ENCODE peak calls at places on chromosomes 5 and 9, in eight cellular contexts. H is frontal cortex; M is Right ventricle myocardium superior; Q is lower leg skin; D is hepatic stellate cell; I is T-helper 9 cell; V is stimulated activated effector memory CD8-positive, alpha-beta T cell treated with anti-CD3 and anti-CD28 coated beads, Interleukin-12 subunit alpha, Interleukin-12 subunit beta, amount 100 ng/mL, for 72 hours; C is CD8-positive, alpha-beta memory T cell. W is an unnamed sample.

GRCh38 chr9:114327749-114328148 is 1.9 kb upstream of the ORM2 start:
- DNase-seq in D (no peak), I (no peak), C (no peak), H (no peak), M (no peak), Q (no peak), V (no peak), W (no peak)

GRCh38 chr9:90611568-90611967 is 31.1 kb downstream of the DIRAS2 start:
- DNase-seq in D (no peak), M (no peak), I (no peak), C (no peak), Q (no peak), V (no peak), H (no peak), W (no peak)

GRCh38 chr9:36102742-36103495 is 33.6 kb upstream of the GLIPR2 start:
- DNase-seq in H (peak), D (peak), C (peak), Q (peak), I (peak), M (peak), V (peak), W (peak)

GRCh38 chr9:110801426-110801825 is 132.8 kb downstream of the MUSK start:
- DNase-seq in C (no peak), H (no peak), V (no peak), D (peak), Q (no peak), M (no peak), I (no peak), W (no peak)

GRCh38 chr5:67303356-67303755 is 106.8 kb upstream of the CD180 start:
- DNase-seq in Q (no peak), V (no peak), I (no peak), M (no peak), C (no peak), H (no peak), D (no peak), W (no peak)

GRCh38 chr5:83209963-83210362 is 132.6 kb downstream of the XRCC4 start:
- DNase-seq in C (no peak), D (no peak), Q (no peak), H (no peak), V (no peak), I (no peak), M (no peak), W (no peak)

GRCh38 chr5:120539471-120539870 is 75.4 kb downstream of the PRR16 start:
- DNase-seq in Q (no peak), H (no peak), D (no peak), C (no peak), M (no peak), V (no peak), I (no peak), W (no peak)

GRCh38 chr9:109560470-109561132 is 62.5 kb upstream of the PTPN3 start:
- DNase-seq in H (no peak), I (no peak), D (no peak), M (no peak), V (no peak), C (no peak), Q (no peak), W (peak)

GRCh38 chr5:111628901-111629300 is 116.6 kb upstream of the STARD4 start:
- DNase-seq in C (no peak), M (no peak), D (no peak), V (no peak), Q (no peak), I (no peak), H (no peak), W (no peak)

GRCh38 chr9:94807556-94807955 is 81.1 kb downstream of the AOPEP start:
- DNase-seq in H (no peak), V (no peak), D (no peak), I (no peak), Q (no peak), C (no peak), M (no peak), W (no peak)

GRCh38 chr9:130346431-130346830 is 80.9 kb downstream of the HMCN2 start:
- DNase-seq in D (no peak), M (no peak), V (no peak), C (no peak), Q (no peak), H (no peak), I (no peak), W (no peak)

GRCh38 chr9:98314381-98315066 is 59.1 kb upstream of the TBC1D2 start:
- DNase-seq in C (no peak), D (no peak), M (no peak), H (no peak), Q (peak), V (no peak), I (no peak), W (no peak)

GRCh38 chr9:134592018-134592818 is 49.4 kb upstream of the COL5A1 start:
- DNase-seq in V (peak), Q (peak), M (peak), C (no peak), D (peak), I (no peak), H (no peak), W (no peak)

GRCh38 chr9:134010774-134011173 is 14.5 kb upstream of the BRD3OS start:
- DNase-seq in I (no peak), V (no peak), H (no peak), D (no peak), C (no peak), M (no peak), Q (no peak), W (no peak)

GRCh38 chr5:138470322-138471285 is 5.3 kb downstream of the EGR1 start:
- DNase-seq in I (no peak), V (no peak), D (no peak), Q (no peak), M (no peak), H (no peak), C (no peak), W (no peak)

GRCh38 chr5:56200856-56201638 is 32.1 kb downstream of the ANKRD55 start:
- DNase-seq in Q (no peak), H (peak), M (peak), D (peak), V (peak), I (peak), C (peak), W (peak)

GRCh38 chr5:167513383-167513782 is 778.1 kb upstream of the WWC1 start:
- DNase-seq in D (no peak), H (no peak), C (no peak), M (no peak), I (no peak), Q (no peak), V (no peak), W (no peak)

GRCh38 chr5:111755942-111756353 is 1.0 kb downstream of the NREP start:
- DNase-seq in D (no peak), V (no peak), I (no peak), H (no peak), Q (no peak), C (no peak), M (no peak), W (no peak)

GRCh38 chr5:95727764-95728191 is 3.4 kb upstream of the RHOBTB3 start:
- DNase-seq in C (no peak), V (no peak), H (no peak), D (no peak), I (no peak), M (no peak), Q (no peak), W (no peak)

GRCh38 chr5:147898875-147899401 is 7.4 kb downstream of the C5orf46 start:
- DNase-seq in D (no peak), Q (no peak), M (no peak), H (no peak), C (no peak), I (no peak), V (no peak), W (no peak)

GRCh38 chr5:112951124-112951702 is 25.4 kb upstream of the DCP2 start:
- DNase-seq in D (no peak), V (peak), H (no peak), I (no peak), C (no peak), M (no peak), Q (no peak), W (no peak)

GRCh38 chr9:86424246-86424891 is 70.2 kb upstream of the TUT7 start:
- DNase-seq in C (no peak), M (no peak), D (no peak), Q (no peak), H (no peak), V (no peak), I (no peak), W (peak)

GRCh38 chr5:93845376-93845775 is 104.0 kb upstream of the POU5F2 start:
- DNase-seq in V (no peak), Q (no peak), I (no peak), C (no peak), H (no peak), D (no peak), M (no peak), W (no peak)

GRCh38 chr5:141746395-141746794 is 64.4 kb upstream of the ARAP3 start:
- DNase-seq in C (no peak), D (no peak), V (no peak), M (no peak), I (no peak), Q (no peak), H (peak), W (no peak)

GRCh38 chr9:136326061-136326776 is 1.1 kb upstream of the GPSM1 start:
- DNase-seq in M (no peak), V (no peak), D (peak), Q (no peak), C (no peak), I (no peak), H (peak), W (no peak)